ENCODE peak calls at places on chromosomes 1 and 21, in eight cellular contexts. M is ecto neural progenitor cell, L is anterior cingulate cortex, B is left lobe of liver, X is ureter, I is endothelial cell of umbilical vein, S is posterior vena cava, K is choroid plexus epithelial cell. Q is an unnamed sample.

GRCh38 chr1:56516539-56517252 is 62.7 kb downstream of the PLPP3 start:
- DNase-seq in M (no peak), L (no peak), B (no peak), X (peak), I (peak), S (no peak), K (peak), Q (peak)

GRCh38 chr1:30743584-30744059 is 14.0 kb downstream of the LAPTM5 start:
- DNase-seq in M (no peak), L (no peak), B (no peak), X (no peak), I (peak), S (no peak), K (no peak), Q (peak)

GRCh38 chr1:27403065-27403726 is 10.8 kb downstream of the GPR3 start:
- DNase-seq in M (peak), L (no peak), B (no peak), X (peak), I (peak), S (peak), K (peak), Q (no peak)

GRCh38 chr21:21968810-21969588 is 970.8 kb downstream of the NCAM2 start:
- DNase-seq in M (no peak), L (no peak), B (no peak), X (no peak), I (no peak), S (no peak), K (peak), Q (no peak)

GRCh38 chr1:227543283-227544066 is 19.9 kb upstream of the ZNF678 start:
- DNase-seq in M (no peak), L (no peak), B (no peak), X (no peak), I (no peak), S (peak), K (no peak), Q (no peak)

GRCh38 chr1:4716406-4716805 is 62.0 kb downstream of the AJAP1 start:
- DNase-seq in M (no peak), L (no peak), B (no peak), X (no peak), I (no peak), S (no peak), K (no peak), Q (no peak)

GRCh38 chr1:98546319-98546718 is 115.2 kb upstream of the SNX7 start:
- DNase-seq in M (no peak), L (no peak), B (no peak), X (no peak), I (no peak), S (no peak), K (no peak), Q (no peak)

GRCh38 chr21:46065215-46065992 is 32.5 kb upstream of the COL6A2 start:
- DNase-seq in M (no peak), L (no peak), B (no peak), X (peak), I (no peak), S (peak), K (peak), Q (peak)

GRCh38 chr1:84208935-84209334 is 64.9 kb downstream of the PRKACB start:
- DNase-seq in M (no peak), L (no peak), B (no peak), X (no peak), I (peak), S (no peak), K (no peak), Q (no peak)

GRCh38 chr1:66464802-66465201 is 69.2 kb upstream of the SGIP1 start:
- DNase-seq in M (no peak), L (no peak), B (no peak), X (no peak), I (peak), S (no peak), K (peak), Q (no peak)

GRCh38 chr1:9230869-9231533 is 3.6 kb upstream of the H6PD start:
- DNase-seq in M (no peak), L (no peak), B (no peak), X (no peak), I (no peak), S (no peak), K (no peak), Q (no peak)

GRCh38 chr1:207956976-207957375 is 46.1 kb upstream of the CD34 start:
- DNase-seq in M (no peak), L (no peak), B (no peak), X (no peak), I (peak), S (no peak), K (no peak), Q (no peak)

GRCh38 chr1:215776336-215776735 is 209.2 kb downstream of the KCTD3 start:
- DNase-seq in M (no peak), L (no peak), B (no peak), X (no peak), I (no peak), S (no peak), K (no peak), Q (no peak)

GRCh38 chr21:42039470-42039901 is 29.3 kb upstream of the ZBTB21 start:
- DNase-seq in M (no peak), L (no peak), B (peak), X (no peak), I (no peak), S (peak), K (peak), Q (peak)

GRCh38 chr1:86757272-86757984 is 53.1 kb downstream of the SH3GLB1 start:
- DNase-seq in M (no peak), L (peak), B (no peak), X (no peak), I (peak), S (peak), K (no peak), Q (no peak)

GRCh38 chr1:145796753-145797152 is 27.1 kb downstream of the RNF115 start:
- DNase-seq in M (no peak), L (no peak), B (no peak), X (no peak), I (no peak), S (no peak), K (no peak), Q (no peak)

GRCh38 chr1:54577612-54578011 is 29.6 kb downstream of the ACOT11 start:
- DNase-seq in M (no peak), L (no peak), B (peak), X (peak), I (peak), S (peak), K (peak), Q (peak)